ENCODE peak calls at places on chromosomes 13 and 19, in nine cellular contexts. P is osteoblast; C is gastrocnemius medialis; N is heart right ventricle; J is CD4-positive, alpha-beta memory T cell; M is mesenchymal stem cell; F is tibial nerve; E is left ventricle myocardium inferior; H is right lobe of liver. I is an unnamed sample.
A peak's percentile ranks its signal among the peaks of the same experiment; 100 is the strongest.

GRCh38 chr19:33811246-33811645 is 14.6 kb downstream of the KCTD15 start:
- DNase-seq in P (peak; percentile 62), C (no peak), N (no peak), J (no peak), M (no peak), F (no peak), E (no peak), H (peak; percentile 53), I (no peak)

GRCh38 chr19:35224681-35225604 is 3.6 kb downstream of the FAM187B start:
- DNase-seq in P (peak; percentile 57), C (no peak), N (no peak), J (no peak), M (no peak), F (no peak), E (no peak), H (no peak), I (no peak)

GRCh38 chr19:50922316-50922853 is 11.2 kb upstream of the KLK4 start:
- DNase-seq in P (peak; percentile 95), C (no peak), N (peak; percentile 69), J (peak; percentile 64), M (peak; percentile 55), F (peak; percentile 50), E (peak; percentile 34), H (peak; percentile 79), I (peak; percentile 34)

GRCh38 chr13:40146586-40147240 is 491.3 kb downstream of the COG6 start:
- DNase-seq in P (no peak), C (no peak), N (no peak), J (no peak), M (no peak), F (no peak), E (no peak), H (no peak), I (peak; percentile 2)

GRCh38 chr13:73715114-73715909 is 418.9 kb downstream of the KLF12 start:
- DNase-seq in P (no peak), C (no peak), N (no peak), J (peak; percentile 71), M (no peak), F (no peak), E (no peak), H (no peak), I (peak; percentile 41)

GRCh38 chr13:93224545-93224944 is 2.1 kb upstream of the GPC6 start:
- DNase-seq in P (peak; percentile 87), C (no peak), N (no peak), J (no peak), M (peak; percentile 72), F (no peak), E (no peak), H (no peak), I (no peak)

GRCh38 chr13:113897966-113898365 is 34.1 kb upstream of the GAS6 start:
- DNase-seq in P (peak; percentile 68), C (no peak), N (no peak), J (no peak), M (no peak), F (no peak), E (no peak), H (no peak), I (no peak)

GRCh38 chr13:44155422-44156293 is 218.0 kb upstream of the SERP2 start:
- DNase-seq in P (peak; percentile 72), C (peak; percentile 75), N (peak; percentile 62), J (no peak), M (peak; percentile 43), F (peak; percentile 59), E (peak; percentile 46), H (no peak), I (no peak)

GRCh38 chr13:27022571-27023311 is 148.9 kb downstream of the USP12 start:
- DNase-seq in P (no peak), C (no peak), N (no peak), J (no peak), M (peak; percentile 91), F (no peak), E (no peak), H (no peak), I (no peak)

GRCh38 chr19:11088508-11089253 is 582 bp upstream of the LDLR start:
- DNase-seq in P (peak; percentile 77), C (peak; percentile 24), N (no peak), J (no peak), M (peak; percentile 40), F (no peak), E (no peak), H (peak; percentile 67), I (no peak)

GRCh38 chr19:18606281-18607221 is at the start of gene CRLF1:
- DNase-seq in P (peak; percentile 87), C (peak; percentile 43), N (no peak), J (no peak), M (no peak), F (no peak), E (no peak), H (no peak), I (no peak)
- H3K4me1 ChIP-seq in P (no peaks in the 10 kb centered on the region), C (peaks cover 22% of the 10 kb centered on the region), N (peaks cover 37% of the 10 kb centered on the region), J (peaks cover 5% of the 10 kb centered on the region), M (peaks cover 36% of the 10 kb centered on the region), F (peaks cover 18% of the 10 kb centered on the region), E (peaks cover 59% of the 10 kb centered on the region), H (no peaks in the 10 kb centered on the region), I (peaks cover 32% of the 10 kb centered on the region)

DNA sequence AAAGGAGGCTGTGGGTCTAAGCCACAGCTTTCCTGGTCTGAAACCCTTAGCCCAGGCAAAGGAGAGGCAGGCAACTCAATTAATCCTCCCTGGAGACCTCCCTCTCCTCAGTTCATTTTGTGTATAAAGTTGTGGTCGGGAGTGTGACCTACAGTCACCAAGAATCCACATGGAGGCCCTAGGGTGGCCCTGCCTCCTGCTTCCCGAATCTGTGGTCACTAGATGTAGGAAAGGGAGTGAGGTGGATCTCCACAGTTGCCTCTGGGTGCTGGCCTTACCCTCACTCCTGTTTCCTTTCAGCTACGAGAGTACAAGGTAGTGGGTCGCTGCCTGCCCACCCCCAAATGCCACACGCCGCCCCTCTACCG is 1.3 kb downstream of the RPL18A start:
- DNase-seq in P (peak; percentile 74), C (no peak), N (no peak), J (no peak), M (peak; percentile 50), F (no peak), E (no peak), H (no peak), I (no peak)
- H3K27ac ChIP-seq in P (peak overlapping the region; percentile 90), C (peak overlapping the region; percentile 87), N (no peak overlapping the region), J (peak overlapping the region; percentile 79), M (no peak overlapping the region), F (no peak overlapping the region), E (peak overlapping the region; percentile 89), H (no peak overlapping the region), I (peak overlapping the region; percentile 29)

GRCh38 chr19:39372941-39373340 is 18.0 kb downstream of the PAF1 start:
- DNase-seq in P (peak; percentile 84), C (no peak), N (no peak), J (no peak), M (no peak), F (no peak), E (no peak), H (no peak), I (no peak)
- H3K36me3 ChIP-seq in P (peaks cover 67% of the 10 kb centered on the region), C (no peaks in the 10 kb centered on the region), N (peaks cover 6% of the 10 kb centered on the region), J (peaks cover 48% of the 10 kb centered on the region), M (peaks cover 84% of the 10 kb centered on the region), F (peaks cover 61% of the 10 kb centered on the region), E (peaks cover 72% of the 10 kb centered on the region), H (peaks cover 21% of the 10 kb centered on the region), I (peaks cover 66% of the 10 kb centered on the region)

GRCh38 chr19:912181-913079 is 589 bp downstream of the R3HDM4 start:
- DNase-seq in P (peak; percentile 93), C (no peak), N (no peak), J (no peak), M (no peak), F (no peak), E (no peak), H (peak; percentile 63), I (no peak)
- H3K4me1 ChIP-seq in P (peaks cover 10% of the 10 kb centered on the region), C (peaks cover 16% of the 10 kb centered on the region), N (peaks cover 13% of the 10 kb centered on the region), J (peaks cover 57% of the 10 kb centered on the region), M (peaks cover 31% of the 10 kb centered on the region), F (peaks cover 11% of the 10 kb centered on the region), E (peaks cover 25% of the 10 kb centered on the region), H (no peaks in the 10 kb centered on the region), I (peaks cover 52% of the 10 kb centered on the region)

GRCh38 chr13:112783946-112784500 is 94.2 kb downstream of the ATP11A start:
- DNase-seq in P (peak; percentile 62), C (no peak), N (no peak), J (no peak), M (no peak), F (no peak), E (no peak), H (no peak), I (no peak)
- H3K27ac ChIP-seq in P (no peak overlapping the region), C (no peak overlapping the region), N (no peak overlapping the region), J (no peak overlapping the region), M (no peak overlapping the region), F (no peak overlapping the region), E (peak overlapping the region; percentile 74), H (no peak overlapping the region), I (no peak overlapping the region)

GRCh38 chr19:310141-310651 is 19.0 kb upstream of the PLPP2 start:
- DNase-seq in P (peak; percentile 75), C (no peak), N (peak; percentile 5), J (no peak), M (no peak), F (no peak), E (no peak), H (no peak), I (no peak)

GRCh38 chr19:309206-309565 is 18.0 kb upstream of the PLPP2 start:
- DNase-seq in P (peak; percentile 82), C (no peak), N (peak; percentile 1), J (no peak), M (no peak), F (no peak), E (no peak), H (no peak), I (no peak)

GRCh38 chr19:307793-308420 is 16.7 kb upstream of the PLPP2 start:
- DNase-seq in P (peak; percentile 84), C (no peak), N (no peak), J (no peak), M (no peak), F (no peak), E (no peak), H (no peak), I (no peak)

GRCh38 chr19:307111-307531 is 15.9 kb upstream of the PLPP2 start:
- DNase-seq in P (peak; percentile 68), C (no peak), N (no peak), J (no peak), M (no peak), F (no peak), E (no peak), H (no peak), I (no peak)

GRCh38 chr19:308471-309205 is 17.4 kb upstream of the PLPP2 start:
- DNase-seq in P (peak; percentile 69), C (no peak), N (peak; percentile 2), J (no peak), M (no peak), F (no peak), E (no peak), H (no peak), I (no peak)
- H3K36me3 ChIP-seq in P (peaks cover 23% of the 10 kb centered on the region), C (no peaks in the 10 kb centered on the region), N (peaks cover 12% of the 10 kb centered on the region), J (peaks cover 22% of the 10 kb centered on the region), M (peaks cover 57% of the 10 kb centered on the region), F (peaks cover 80% of the 10 kb centered on the region), E (peaks cover 69% of the 10 kb centered on the region), H (peaks cover 5% of the 10 kb centered on the region), I (peaks cover 43% of the 10 kb centered on the region)